ENCODE peak calls at places on chromosomes 13 and 19, in four cellular contexts. L is naive B cell, W is NCI-H446, Y is B cell. Z is an unnamed sample.

GRCh38 chr13:68128297-68128915 is 898.3 kb upstream of the PCDH9 start:
- DNase-seq in L (no peak), W (no peak), Y (no peak), Z (no peak)

GRCh38 chr13:111270126-111270525 is 50.3 kb upstream of the TEX29 start:
- DNase-seq in L (no peak), W (no peak), Y (no peak), Z (no peak)

GRCh38 chr13:80979035-80979641 is 638.2 kb upstream of the SPRY2 start:
- DNase-seq in L (peak; percentile 9), W (peak; percentile 7), Y (no peak), Z (peak; percentile 68)

GRCh38 chr13:46211521-46212351 is at the start of gene LRRC63:
- DNase-seq in L (peak; percentile 69), W (no peak), Y (peak; percentile 77), Z (peak; percentile 70)

GRCh38 chr19:48568345-48568886 is 16.4 kb downstream of the SULT2B1 start:
- DNase-seq in L (no peak), W (peak; percentile 88), Y (no peak), Z (peak; percentile 30)

GRCh38 chr13:110479648-110480047 is 81.9 kb downstream of the RAB20 start:
- DNase-seq in L (no peak), W (no peak), Y (no peak), Z (no peak)

GRCh38 chr13:25455146-25455545 is 83.4 kb downstream of the ATP8A2 start:
- DNase-seq in L (no peak), W (no peak), Y (no peak), Z (no peak)

GRCh38 chr19:10193666-10194499 is 870 bp downstream of the DNMT1 start:
- DNase-seq in L (no peak), W (no peak), Y (no peak), Z (no peak)

GRCh38 chr19:13902993-13903555 is 2.8 kb downstream of the BRME1 start:
- DNase-seq in L (no peak), W (no peak), Y (no peak), Z (no peak)

GRCh38 chr13:77384999-77385398 is 58.1 kb upstream of the MYCBP2 start:
- DNase-seq in L (no peak), W (no peak), Y (no peak), Z (no peak)

GRCh38 chr19:18741566-18742121 is 49.5 kb downstream of the COMP start:
- DNase-seq in L (no peak), W (no peak), Y (no peak), Z (no peak)

GRCh38 chr13:73090116-73090811 is 31.5 kb downstream of the KLF5 start:
- DNase-seq in L (no peak), W (no peak), Y (no peak), Z (no peak)

GRCh38 chr13:37729876-37730275 is 131.3 kb upstream of the POSTN start:
- DNase-seq in L (no peak), W (no peak), Y (no peak), Z (no peak)

GRCh38 chr13:99376924-99377323 is 69.7 kb upstream of the GPR183 start:
- DNase-seq in L (no peak), W (no peak), Y (no peak), Z (no peak)

GRCh38 chr13:25692156-25692555 is 320.4 kb downstream of the ATP8A2 start:
- DNase-seq in L (no peak), W (no peak), Y (no peak), Z (no peak)

GRCh38 chr19:40801449-40802299 is 2.7 kb downstream of the EGLN2 start:
- DNase-seq in L (no peak), W (no peak), Y (no peak), Z (no peak)

GRCh38 chr19:40585677-40586422 is 9.2 kb downstream of the SHKBP1 start:
- DNase-seq in L (no peak), W (no peak), Y (no peak), Z (no peak)

GRCh38 chr13:43153436-43154082 is 130.2 kb downstream of the DNAJC15 start:
- DNase-seq in L (no peak), W (no peak), Y (no peak), Z (no peak)

GRCh38 chr19:12694641-12695040 is 1.8 kb downstream of the FBXW9 start:
- DNase-seq in L (no peak), W (no peak), Y (no peak), Z (no peak)

GRCh38 chr13:106651442-106651841 is 83.5 kb upstream of the ARGLU1 start:
- DNase-seq in L (no peak), W (no peak), Y (no peak), Z (no peak)

GRCh38 chr19:47315125-47315821 is 5.6 kb downstream of the C5AR1 start:
- DNase-seq in L (no peak), W (no peak), Y (no peak), Z (no peak)

GRCh38 chr19:15828121-15828620 is 12.7 kb upstream of the OR10H1 start:
- DNase-seq in L (no peak), W (no peak), Y (no peak), Z (no peak)

GRCh38 chr13:99733346-99733745 is 232.1 kb downstream of the TM9SF2 start:
- DNase-seq in L (no peak), W (no peak), Y (no peak), Z (no peak)

GRCh38 chr13:23447927-23448326 is 14.4 kb upstream of the SACS start:
- DNase-seq in L (no peak), W (no peak), Y (no peak), Z (peak; percentile 36)

GRCh38 chr19:39310558-39311311 is 9.9 kb downstream of the LRFN1 start:
- DNase-seq in L (no peak), W (no peak), Y (no peak), Z (no peak)

GRCh38 chr13:52879950-52880650 is 31.7 kb upstream of the PCDH8 start:
- DNase-seq in L (no peak), W (no peak), Y (no peak), Z (peak; percentile 69)

GRCh38 chr19:38717855-38718254 is 26.4 kb downstream of the CAPN12 start:
- DNase-seq in L (no peak), W (no peak), Y (no peak), Z (no peak)

GRCh38 chr19:4352701-4353121 is 9.3 kb downstream of the MPND start:
- DNase-seq in L (peak; percentile 48), W (peak; percentile 70), Y (peak; percentile 70), Z (peak; percentile 12)

GRCh38 chr13:40115456-40115855 is 460.0 kb downstream of the COG6 start:
- DNase-seq in L (no peak), W (no peak), Y (no peak), Z (no peak)

GRCh38 chr13:98535501-98536357 is 41.2 kb downstream of the STK24 start:
- DNase-seq in L (no peak), W (no peak), Y (no peak), Z (no peak)

GRCh38 chr19:36097036-36097435 is 13.9 kb upstream of the OVOL3 start:
- DNase-seq in L (no peak), W (no peak), Y (no peak), Z (no peak)

GRCh38 chr19:55116232-55117062 is 990 bp downstream of the PPP1R12C start:
- DNase-seq in L (peak; percentile 31), W (no peak), Y (peak; percentile 53), Z (no peak)

GRCh38 chr19:38433268-38433733 is at the start of gene RYR1:
- DNase-seq in L (no peak), W (no peak), Y (no peak), Z (no peak)

GRCh38 chr19:2099937-2100718 is 3.4 kb downstream of the IZUMO4 start:
- DNase-seq in L (no peak), W (no peak), Y (no peak), Z (no peak)

GRCh38 chr19:34428549-34429285 is 536 bp downstream of the UBA2 start:
- DNase-seq in L (peak; percentile 26), W (no peak), Y (no peak), Z (no peak)

GRCh38 chr19:2808129-2808941 is 11.3 kb upstream of the ZNF554 start:
- DNase-seq in L (no peak), W (no peak), Y (no peak), Z (no peak)

GRCh38 chr13:72896869-72897268 is 114.9 kb downstream of the PIBF1 start:
- DNase-seq in L (no peak), W (no peak), Y (no peak), Z (no peak)

GRCh38 chr13:62022369-62022768 is 606.7 kb upstream of the PCDH20 start:
- DNase-seq in L (no peak), W (no peak), Y (no peak), Z (no peak)

Z was measured in NCI-H1694 treated with DMSO at 0.1 percent for 48 hours.